ENCODE peak calls at places on chromosomes 6 and 20, in seven cellular contexts. A is heart left ventricle, E is uterus, K is MCF 10A, L is gastrocnemius medialis, X is A549, C is fibroblast of mammary gland. Y is an unnamed sample.

GRCh38 chr6:143337201-143337949 is 113.1 kb downstream of the ADAT2 start:
- DNase-seq in L (no peak), K (peak), E (no peak), A (peak), X (peak), C (no peak), Y (peak)

GRCh38 chr6:154447929-154448328 is 62.6 kb downstream of the CNKSR3 start:
- DNase-seq in C (peak), L (no peak), E (no peak), K (no peak), X (no peak), A (no peak), Y (no peak)

GRCh38 chr6:148457137-148457842 is 114.7 kb downstream of the SASH1 start:
- DNase-seq in K (no peak), L (no peak), X (no peak), C (peak), E (no peak), A (no peak), Y (no peak)

GRCh38 chr6:97059473-97059872 is 134.9 kb downstream of the KLHL32 start:
- DNase-seq in C (peak), L (no peak), K (peak), A (no peak), X (peak), E (no peak), Y (no peak)

GRCh38 chr6:143241110-143241509 is 180.4 kb downstream of the AIG1 start:
- DNase-seq in A (no peak), E (no peak), X (no peak), K (no peak), C (peak), L (no peak), Y (no peak)

GRCh38 chr20:60055740-60056139 is 97.5 kb downstream of the CDH26 start:
- DNase-seq in L (no peak), X (no peak), K (no peak), E (no peak), A (peak), C (peak), Y (no peak)

GRCh38 chr20:15012551-15012950 is 675.1 kb upstream of the FLRT3 start:
- DNase-seq in A (no peak), E (no peak), C (no peak), K (no peak), L (no peak), X (no peak), Y (no peak)

GRCh38 chr6:13709698-13710551 is 1.7 kb downstream of the RANBP9 start:
- DNase-seq in X (no peak), K (peak), C (peak), L (no peak), E (no peak), A (no peak), Y (no peak)

GRCh38 chr6:142718667-142719191 is 226.2 kb downstream of the HIVEP2 start:
- DNase-seq in E (no peak), X (no peak), A (no peak), C (no peak), L (no peak), K (no peak), Y (no peak)

GRCh38 chr6:33862536-33862935 is 58.7 kb upstream of the MLN start:
- DNase-seq in L (no peak), K (no peak), E (no peak), X (no peak), C (no peak), A (peak), Y (no peak)

GRCh38 chr6:119426619-119427018 is 77.1 kb upstream of the MAN1A1 start:
- DNase-seq in K (no peak), A (no peak), E (no peak), C (peak), X (no peak), L (no peak), Y (no peak)

GRCh38 chr20:52256465-52256864 is 64.9 kb upstream of the ZFP64 start:
- DNase-seq in L (no peak), K (no peak), X (no peak), E (no peak), A (no peak), C (no peak), Y (no peak)

GRCh38 chr20:49188101-49188784 is at the start of gene STAU1:
- DNase-seq in L (peak), K (peak), A (peak), E (peak), X (peak), C (peak), Y (peak)

GRCh38 chr6:154791561-154792317 is 58.5 kb downstream of the SCAF8 start:
- DNase-seq in A (no peak), E (no peak), K (peak), X (no peak), C (peak), L (no peak), Y (no peak)

GRCh38 chr20:1418335-1418734 is 25.5 kb upstream of the FKBP1A start:
- DNase-seq in X (no peak), E (no peak), C (peak), K (no peak), L (no peak), A (no peak), Y (no peak)

GRCh38 chr20:59623583-59623982 is 19.2 kb downstream of the PHACTR3 start:
- DNase-seq in C (no peak), K (no peak), E (no peak), A (no peak), X (no peak), L (no peak), Y (no peak)

GRCh38 chr20:8510808-8511207 is 378.7 kb downstream of the PLCB1 start:
- DNase-seq in X (no peak), A (no peak), K (no peak), C (no peak), E (no peak), L (no peak), Y (no peak)

GRCh38 chr6:134295953-134296553 is 21.9 kb downstream of the SGK1 start:
- DNase-seq in A (no peak), E (peak), K (peak), L (no peak), C (peak), X (peak), Y (peak)

GRCh38 chr6:52909531-52909930 is at the start of gene GSTA3:
- DNase-seq in A (no peak), C (no peak), E (no peak), L (no peak), X (no peak), K (no peak), Y (no peak)

GRCh38 chr6:137832110-137832509 is 34.9 kb upstream of the TNFAIP3 start:
- DNase-seq in L (no peak), K (peak), C (peak), E (no peak), A (no peak), X (peak), Y (no peak)

GRCh38 chr20:33516882-33517281 is 27.0 kb downstream of the CBFA2T2 start:
- DNase-seq in C (peak), E (no peak), L (no peak), X (peak), K (peak), A (no peak), Y (no peak)

GRCh38 chr6:88655586-88655985 is 307.8 kb downstream of the RNGTT start:
- DNase-seq in E (no peak), C (no peak), L (no peak), A (no peak), X (no peak), K (no peak), Y (no peak)

GRCh38 chr6:44548319-44548718 is 160.8 kb downstream of the CDC5L start:
- DNase-seq in E (no peak), K (no peak), L (no peak), C (no peak), A (no peak), X (no peak), Y (no peak)

GRCh38 chr6:136076496-136076895 is 173.6 kb downstream of the MTFR2 start:
- DNase-seq in E (no peak), X (no peak), K (no peak), L (no peak), C (peak), A (no peak), Y (no peak)

GRCh38 chr6:106439459-106439858 is 78.9 kb downstream of the CRYBG1 start:
- DNase-seq in E (no peak), X (no peak), K (peak), A (no peak), L (no peak), C (peak), Y (no peak)

GRCh38 chr20:63347081-63347741 is 13.9 kb downstream of the CHRNA4 start:
- DNase-seq in K (no peak), A (peak), C (no peak), L (no peak), E (no peak), X (no peak), Y (no peak)

GRCh38 chr20:63957690-63958441 is 1.6 kb upstream of the UCKL1 start:
- DNase-seq in L (no peak), C (peak), E (no peak), A (no peak), X (peak), K (peak), Y (no peak)

GRCh38 chr6:87082160-87082721 is 12.7 kb downstream of the CGA start:
- DNase-seq in X (no peak), A (no peak), L (no peak), K (no peak), C (no peak), E (no peak), Y (no peak)

GRCh38 chr20:64148581-64148980 is 15.7 kb upstream of the MYT1 start:
- DNase-seq in E (no peak), X (no peak), C (no peak), L (no peak), K (no peak), A (peak), Y (no peak)

GRCh38 chr20:60764328-60764727 is 487.7 kb upstream of the CDH4 start:
- DNase-seq in E (no peak), X (no peak), A (no peak), L (no peak), C (no peak), K (no peak), Y (no peak)

DNA sequence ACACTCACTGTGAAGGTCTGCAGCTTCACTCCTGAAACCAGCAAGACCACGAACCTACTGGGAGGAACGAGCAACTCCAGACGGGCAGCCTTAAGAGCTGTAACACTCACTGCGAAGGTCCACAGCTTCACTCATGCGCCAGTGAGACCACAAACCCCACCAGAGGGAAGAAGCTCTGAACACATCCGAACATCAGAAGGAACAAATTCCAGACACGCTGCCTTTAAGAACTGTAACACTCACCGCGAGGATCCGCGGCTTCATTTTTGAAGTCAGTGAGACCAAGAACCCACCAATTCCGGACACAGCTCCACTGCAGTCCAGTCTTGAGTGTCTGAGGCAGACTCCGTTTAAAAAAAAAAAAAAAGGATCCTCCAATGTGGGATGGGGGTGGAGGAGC is 60.4 kb upstream of the ERVFRD-1 start:
- DNase-seq in A (no peak), K (no peak), L (no peak), C (no peak), X (no peak), E (no peak), Y (no peak)
- TF ChIP-seq CTCF in A (no peak), K (no peak), L (no peak), C (no peak), X (no peak), E (no peak), Y (no peak)

GRCh38 chr6:17004269-17004668 is 97.6 kb upstream of the STMND1 start:
- DNase-seq in E (no peak), L (no peak), K (no peak), C (peak), X (no peak), A (no peak), Y (no peak)

GRCh38 chr6:16999486-17000436 is 102.1 kb upstream of the STMND1 start:
- DNase-seq in K (peak), E (no peak), A (no peak), X (peak), C (peak), L (no peak), Y (no peak)

GRCh38 chr6:17002123-17002522 is 99.7 kb upstream of the STMND1 start:
- DNase-seq in K (no peak), X (no peak), L (no peak), E (no peak), A (no peak), C (no peak), Y (no peak)

GRCh38 chr6:17001188-17001587 is 100.7 kb upstream of the STMND1 start:
- DNase-seq in K (no peak), X (no peak), A (no peak), E (no peak), C (no peak), L (no peak), Y (no peak)
- TF ChIP-seq CTCF in K (no peak), X (no peak), A (no peak), E (no peak), C (peak), L (no peak), Y (no peak)

DNA sequence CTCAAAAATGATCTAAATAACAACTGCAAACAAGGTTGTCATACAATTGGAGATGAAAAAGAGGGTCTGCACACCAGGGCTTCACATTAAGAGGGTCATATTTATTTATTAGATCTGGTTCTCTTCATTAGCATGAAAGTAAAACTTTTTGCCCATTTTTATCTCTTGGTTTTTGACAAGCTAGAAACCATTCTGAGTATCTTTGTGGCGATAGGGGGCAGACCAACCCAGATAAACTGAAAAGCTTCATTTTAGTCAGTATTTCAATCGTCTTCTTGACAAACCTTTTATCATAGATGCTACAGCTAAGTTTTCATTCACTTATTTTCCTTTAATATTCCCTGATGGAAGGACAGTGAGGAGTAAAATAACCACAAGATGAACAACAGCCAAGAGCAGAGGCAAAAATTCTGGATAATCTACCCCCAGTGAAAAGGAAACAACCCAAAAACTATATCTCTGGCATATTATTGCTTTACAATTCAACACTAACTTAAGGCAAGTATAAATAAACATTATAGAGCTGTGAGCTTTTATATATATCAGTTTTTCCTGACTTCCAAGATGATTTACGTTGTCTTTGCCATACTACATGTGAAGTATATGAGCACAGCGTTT is 45.2 kb downstream of the THEMIS start:
- DNase-seq in L (no peak), K (peak), E (no peak), C (peak), X (peak), A (no peak), Y (peak)
- TF ChIP-seq CTCF in L (peak), K (peak), E (no peak), C (peak), X (peak), A (peak), Y (peak)

GRCh38 chr20:46706242-46706641 is 3.2 kb upstream of the SLC2A10 start:
- DNase-seq in L (no peak), C (no peak), K (no peak), X (no peak), E (no peak), A (no peak), Y (no peak)

GRCh38 chr20:46704714-46705377 is 4.6 kb upstream of the SLC2A10 start:
- DNase-seq in K (no peak), L (no peak), A (no peak), C (no peak), X (no peak), E (no peak), Y (no peak)

GRCh38 chr20:46703435-46703834 is 6.0 kb upstream of the SLC2A10 start:
- DNase-seq in X (no peak), C (no peak), E (no peak), K (no peak), A (no peak), L (no peak), Y (no peak)

GRCh38 chr20:46702447-46703203 is 6.8 kb upstream of the SLC2A10 start:
- DNase-seq in X (no peak), E (no peak), K (no peak), C (no peak), L (no peak), A (no peak), Y (no peak)

GRCh38 chr20:46705378-46705729 is 4.1 kb upstream of the SLC2A10 start:
- DNase-seq in E (peak), X (no peak), C (peak), L (no peak), K (no peak), A (no peak), Y (no peak)
- TF ChIP-seq CTCF in E (no peak), X (no peak), C (no peak), L (no peak), K (no peak), A (no peak), Y (no peak)

DNA sequence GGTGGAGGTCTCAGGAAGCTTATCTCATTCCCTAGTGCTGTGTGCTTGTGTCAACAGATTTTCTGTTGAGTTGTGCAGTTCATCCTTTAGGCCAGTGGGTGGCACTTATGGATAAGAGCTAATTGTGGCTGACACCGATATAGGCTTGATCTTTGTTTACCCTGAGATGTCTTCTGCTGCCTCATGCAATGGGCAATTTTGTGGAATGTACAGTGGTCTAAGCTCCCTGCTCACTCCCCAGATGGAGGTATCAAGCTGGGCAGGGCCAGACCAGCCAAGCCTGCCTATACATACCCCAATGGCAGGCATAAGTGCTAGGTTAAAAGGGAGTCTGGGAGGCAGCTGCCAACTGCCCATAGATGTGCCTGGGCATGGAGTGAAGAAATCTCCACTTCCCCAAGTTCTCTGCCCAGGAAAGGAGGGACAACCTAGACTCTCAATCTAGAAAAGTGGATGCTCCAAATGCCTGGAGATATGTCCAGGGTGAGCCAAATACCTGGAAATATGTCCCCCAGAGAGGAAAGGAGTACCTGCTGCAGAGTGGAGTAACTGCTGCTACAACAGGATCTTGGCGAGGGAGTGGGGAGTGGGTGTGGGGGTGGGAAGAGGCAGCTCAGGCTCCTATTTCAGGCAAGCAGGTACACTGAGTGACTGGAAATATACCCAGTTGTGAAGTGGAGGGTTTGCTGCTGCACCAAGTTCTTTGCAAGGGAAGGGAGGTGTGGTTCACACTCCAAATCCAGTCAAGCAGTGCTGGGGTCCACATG is 53.2 kb upstream of the ARG1 start:
- DNase-seq in X (peak), E (no peak), A (no peak), K (peak), L (no peak), C (peak), Y (peak)
- TF ChIP-seq CTCF in X (peak), E (no peak), A (peak), K (peak), L (no peak), C (peak), Y (peak)

DNA sequence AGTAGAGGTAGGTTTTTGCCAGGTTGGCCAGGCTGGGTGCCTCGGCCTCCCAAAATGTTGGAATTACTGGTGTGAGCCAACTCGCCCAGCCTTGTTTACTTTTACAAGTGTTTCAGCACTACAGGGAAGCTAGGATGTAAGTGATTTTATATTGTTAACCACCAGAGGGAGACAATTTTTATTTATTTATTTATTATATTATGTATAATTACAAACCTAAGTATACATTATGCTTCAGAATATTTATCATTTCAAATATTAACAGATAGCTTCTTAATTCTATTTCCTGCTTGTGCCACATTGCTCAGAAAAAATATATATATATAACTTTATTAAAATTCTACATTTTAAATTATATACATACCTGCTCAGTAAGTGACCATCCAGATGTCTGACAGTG is 9.8 kb downstream of the MMUT start:
- DNase-seq in A (no peak), X (peak), K (peak), L (no peak), E (no peak), C (no peak), Y (no peak)
- TF ChIP-seq CTCF in A (peak), X (peak), K (peak), L (peak), E (no peak), C (peak), Y (peak)

GRCh38 chr20:44965651-44966029 is 672 bp upstream of the STK4 start:
- DNase-seq in K (no peak), X (no peak), E (no peak), L (no peak), C (no peak), A (no peak), Y (no peak)

GRCh38 chr20:44967207-44967807 is 995 bp downstream of the STK4 start:
- DNase-seq in E (no peak), C (peak), X (no peak), A (no peak), K (no peak), L (no peak), Y (no peak)

GRCh38 chr20:44963325-44964215 is 2.7 kb upstream of the STK4 start:
- DNase-seq in K (no peak), E (no peak), X (no peak), A (no peak), C (no peak), L (no peak), Y (no peak)

GRCh38 chr20:44969320-44969879 is 3.1 kb downstream of the STK4 start:
- DNase-seq in A (no peak), L (no peak), E (no peak), K (no peak), C (peak), X (no peak), Y (no peak)

GRCh38 chr20:44966030-44966961 is at the start of gene STK4:
- DNase-seq in A (peak), X (peak), K (peak), E (peak), C (peak), L (peak), Y (peak)
- TF ChIP-seq CTCF in A (peak), X (peak), K (peak), E (peak), C (peak), L (peak), Y (peak)